ENCODE peak calls at places on chromosomes 13 and 19, in four cellular contexts. V is neural progenitor cell; R is CD4-positive, alpha-beta memory T cell; K is SJSA1. C is an unnamed sample. For H3K4me1, the result is how much of the 10 kb centered on the place peaks cover.

GRCh38 chr13:107459430-107459829 is 755.9 kb downstream of the LIG4 start:
- DNase-seq in V (no peak), R (no peak), K (no peak), C (no peak)

GRCh38 chr19:1935484-1936208 is 5.3 kb upstream of the CSNK1G2 start:
- DNase-seq in V (no peak), R (no peak), K (no peak), C (no peak)

GRCh38 chr19:22545751-22546150 is 88.4 kb upstream of the ZNF492 start:
- DNase-seq in V (peak), R (no peak), K (no peak), C (peak)

GRCh38 chr13:98664047-98664446 is 87.1 kb upstream of the STK24 start:
- DNase-seq in V (no peak), R (no peak), K (peak), C (no peak)

GRCh38 chr19:50162988-50163387 is at the start of gene IZUMO2:
- DNase-seq in V (no peak), R (no peak), K (no peak), C (no peak)

GRCh38 chr13:50129065-50129922 is 114.0 kb downstream of the KCNRG start:
- DNase-seq in V (peak), R (peak), K (no peak), C (no peak)

GRCh38 chr13:73133536-73133935 is 74.7 kb downstream of the KLF5 start:
- DNase-seq in V (no peak), R (no peak), K (no peak), C (no peak)

GRCh38 chr13:47188802-47189201 is 291.9 kb upstream of the HTR2A start:
- DNase-seq in V (no peak), R (no peak), K (no peak), C (no peak)

GRCh38 chr19:55353803-55354697 is 469 bp downstream of the COX6B2 start:
- DNase-seq in V (peak), R (peak), K (no peak), C (peak)

GRCh38 chr19:35006342-35006998 is 6.3 kb downstream of the GRAMD1A start:
- DNase-seq in V (no peak), R (no peak), K (peak), C (no peak)

GRCh38 chr19:31784631-31785237 is 435.5 kb upstream of the TSHZ3 start:
- DNase-seq in V (peak), R (no peak), K (peak), C (no peak)

GRCh38 chr13:51221674-51222509 is at the start of gene FAM124A:
- DNase-seq in V (peak), R (peak), K (no peak), C (peak)

GRCh38 chr19:51375504-51376221 is 3.2 kb upstream of the NKG7 start:
- DNase-seq in V (no peak), R (no peak), K (no peak), C (no peak)
- H3K4me1 ChIP-seq in V (under half), R (half or more), K (under half), C (under half)

GRCh38 chr19:7913652-7914051 is 978 bp upstream of the TGFBR3L start:
- DNase-seq in V (no peak), R (no peak), K (no peak), C (no peak)
- H3K4me1 ChIP-seq in V (under half), R (under half), K (under half), C (under half)

GRCh38 chr13:21673592-21674270 is 2.9 kb downstream of the FGF9 start:
- DNase-seq in V (peak), R (peak), K (no peak), C (peak)
- H3K4me1 ChIP-seq in V (under half), R (under half), K (under half), C (under half)

DNA sequence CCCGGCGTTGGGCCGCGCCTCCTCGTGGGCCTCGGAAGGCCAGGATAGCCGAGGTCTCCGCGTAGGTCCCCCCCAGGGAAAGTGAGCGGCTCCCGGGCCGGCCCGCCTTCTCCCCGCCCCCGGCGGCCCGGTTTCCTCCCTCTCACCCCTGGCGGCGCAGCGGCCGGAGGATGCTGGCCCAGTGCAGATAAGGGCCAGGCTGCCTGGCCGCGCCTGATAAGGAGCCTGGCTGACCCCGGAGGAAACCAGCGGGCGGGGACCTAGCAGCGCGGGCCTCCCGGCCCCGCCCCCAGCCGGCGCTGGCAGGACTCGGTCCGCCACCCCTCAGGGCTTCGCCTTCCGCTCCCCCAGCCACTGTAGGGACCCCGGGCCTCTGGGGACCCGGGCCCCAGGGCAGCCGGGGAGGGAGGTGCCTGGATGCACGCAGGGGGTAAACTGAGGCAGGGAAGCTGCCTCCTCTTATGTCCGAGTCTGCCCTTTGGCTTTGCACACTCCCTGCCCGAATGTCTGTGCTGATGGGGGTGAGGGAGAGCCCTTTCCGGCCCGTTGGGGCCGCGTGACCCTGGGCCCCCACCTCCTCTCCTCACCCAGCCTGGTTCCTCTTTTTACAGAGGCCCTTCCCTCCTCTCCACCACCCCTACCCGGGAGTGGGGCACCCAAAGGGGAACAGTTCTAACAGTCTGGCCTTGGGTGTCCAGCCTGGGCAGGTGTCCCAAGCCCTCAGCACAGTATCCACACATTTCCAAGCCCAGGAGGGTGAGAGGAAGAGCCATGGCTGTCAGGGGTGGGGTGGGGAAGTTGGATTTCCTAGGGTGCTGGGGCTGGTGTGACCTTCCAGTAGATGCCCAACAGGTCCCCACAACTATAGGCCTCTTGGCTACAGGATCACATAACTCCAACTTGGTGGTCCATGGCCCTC is at the start of gene LYL1:
- DNase-seq in V (peak), R (peak), K (no peak), C (peak)
- H3K4me1 ChIP-seq in V (under half), R (half or more), K (under half), C (under half)

DNA sequence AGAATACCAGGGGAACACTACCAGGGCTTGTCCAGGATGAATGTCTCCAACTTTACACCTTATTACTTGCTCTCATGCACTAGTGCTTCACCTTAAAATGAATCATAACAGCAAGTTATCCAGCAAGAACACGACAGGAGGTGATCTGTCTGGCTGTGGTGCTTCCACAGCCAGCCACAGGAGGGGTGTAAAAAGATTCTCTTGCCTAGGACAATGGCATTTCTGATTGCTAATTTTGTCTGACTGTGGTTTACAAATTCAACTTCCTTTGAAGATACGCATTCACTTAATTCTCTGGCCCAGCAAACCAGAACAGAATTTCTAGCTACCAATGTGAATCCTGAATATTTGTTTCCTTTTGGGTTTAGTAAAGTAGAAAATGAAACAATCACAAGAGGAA is 23.1 kb upstream of the COG3 start:
- DNase-seq in V (no peak), R (no peak), K (no peak), C (no peak)
- H3K4me1 ChIP-seq in V (under half), R (under half), K (half or more), C (under half)

DNA sequence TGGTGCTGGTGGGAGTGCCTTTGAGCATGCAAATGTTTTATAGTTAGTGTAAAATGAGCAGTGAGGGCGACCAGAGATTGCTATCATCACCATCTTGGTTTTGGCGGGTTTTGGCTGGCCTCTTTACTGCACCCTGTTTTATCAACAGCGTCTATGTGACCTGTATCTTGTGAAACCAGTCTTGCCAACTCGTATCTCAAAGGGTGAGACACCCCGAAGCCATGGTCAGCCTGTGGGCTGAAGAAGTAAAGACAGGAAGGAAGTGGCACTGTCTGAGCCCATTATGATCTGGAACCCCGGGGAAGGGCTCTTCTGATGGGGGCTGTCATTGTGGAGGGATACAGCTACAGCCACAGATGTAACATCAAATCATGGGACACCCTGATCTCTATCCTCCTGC is 81.5 kb upstream of the FAM216B start:
- DNase-seq in V (no peak), R (no peak), K (no peak), C (no peak)
- H3K4me1 ChIP-seq in V (under half), R (under half), K (under half), C (under half)

DNA sequence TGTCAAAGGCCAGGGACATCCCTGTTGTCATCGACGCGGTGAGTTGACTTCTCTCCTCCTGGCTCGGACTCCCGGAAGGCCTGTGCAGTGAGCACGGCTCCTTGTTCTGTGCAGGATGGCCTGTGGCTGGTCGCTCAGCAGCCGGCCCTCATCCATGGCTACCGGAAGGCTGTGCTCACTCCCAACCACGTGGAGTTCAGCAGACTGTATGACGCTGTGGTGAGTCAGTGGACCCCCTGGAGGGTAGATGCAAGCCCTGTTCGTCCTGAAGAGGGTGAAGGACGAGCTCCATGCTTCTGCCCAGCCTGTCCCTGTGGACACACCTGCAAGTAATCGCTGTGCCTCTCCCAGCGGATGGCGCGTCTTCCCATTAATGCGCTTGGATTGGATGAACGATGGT is 19.2 kb downstream of the NAXD start:
- DNase-seq in V (no peak), R (no peak), K (peak), C (no peak)
- H3K4me1 ChIP-seq in V (under half), R (under half), K (under half), C (under half)

GRCh38 chr13:109788372-109789195 is 2.2 kb upstream of the IRS2 start:
- DNase-seq in V (no peak), R (no peak), K (peak), C (no peak)

GRCh38 chr13:109790951-109791605 is 4.7 kb upstream of the IRS2 start:
- DNase-seq in V (peak), R (peak), K (peak), C (no peak)

GRCh38 chr13:109789262-109789661 is 2.9 kb upstream of the IRS2 start:
- DNase-seq in V (no peak), R (no peak), K (peak), C (no peak)

GRCh38 chr13:109792416-109793090 is 6.2 kb upstream of the IRS2 start:
- DNase-seq in V (no peak), R (no peak), K (no peak), C (no peak)

GRCh38 chr13:109790071-109790470 is 3.7 kb upstream of the IRS2 start:
- DNase-seq in V (no peak), R (no peak), K (no peak), C (no peak)
- H3K4me1 ChIP-seq in V (under half), R (under half), K (under half), C (under half)

GRCh38 chr19:29666634-29667389 is 1.6 kb downstream of the PLEKHF1 start:
- DNase-seq in V (peak), R (peak), K (no peak), C (peak)
- H3K4me1 ChIP-seq in V (under half), R (half or more), K (half or more), C (under half)

GRCh38 chr13:30395192-30396158 is 26.8 kb upstream of the UBE2L5 start:
- DNase-seq in V (peak), R (peak), K (peak), C (peak)
- H3K4me1 ChIP-seq in V (under half), R (under half), K (under half), C (under half)